ENCODE peak calls at places on chromosome 19, in four cellular contexts. W is vagina, J is K562, D is breast epithelium. K is an unnamed sample. For H3K4me1, the result is how much of the 10 kb centered on the place peaks cover.

GRCh38 chr19:13817615-13818371 is 22.6 kb downstream of the ZSWIM4 start:
- DNase-seq in W (no peak), J (peak), D (no peak), K (peak)

GRCh38 chr19:48445256-48445605 is 552 bp upstream of the GRWD1 start:
- DNase-seq in W (no peak), J (peak), D (no peak), K (no peak)

GRCh38 chr19:2212861-2213711 is 23.0 kb downstream of the PLEKHJ1 start:
- DNase-seq in W (no peak), J (no peak), D (no peak), K (no peak)

GRCh38 chr19:43777163-43777700 is 3.5 kb downstream of the KCNN4 start:
- DNase-seq in W (no peak), J (peak), D (no peak), K (peak)

GRCh38 chr19:14479985-14480694 is 5.0 kb upstream of the PTGER1 start:
- DNase-seq in W (no peak), J (peak), D (no peak), K (peak)

GRCh38 chr19:48468806-48469055 is 438 bp upstream of the CYTH2 start:
- DNase-seq in W (no peak), J (no peak), D (no peak), K (no peak)

GRCh38 chr19:56899943-56900342 is 59.4 kb upstream of the PEG3 start:
- DNase-seq in W (no peak), J (no peak), D (no peak), K (no peak)

GRCh38 chr19:54137114-54137912 is at the start of gene CNOT3:
- DNase-seq in W (peak), J (peak), D (peak), K (peak)

GRCh38 chr19:12721656-12722565 is 1.8 kb downstream of the TNPO2 start:
- DNase-seq in W (no peak), J (peak), D (peak), K (peak)

GRCh38 chr19:7152568-7152967 is 83.1 kb downstream of the ZNF557 start:
- DNase-seq in W (no peak), J (no peak), D (no peak), K (no peak)

GRCh38 chr19:43532571-43532961 is 422 bp upstream of the ZNF575 start:
- DNase-seq in W (no peak), J (no peak), D (peak), K (peak)

GRCh38 chr19:42683917-42684513 is 56.3 kb downstream of the PSG3 start:
- DNase-seq in W (no peak), J (peak), D (no peak), K (no peak)

GRCh38 chr19:54159352-54160181 is at the start of gene LENG1:
- DNase-seq in W (peak), J (peak), D (peak), K (peak)

GRCh38 chr19:13827656-13828055 is 32.4 kb downstream of the ZSWIM4 start:
- DNase-seq in W (peak), J (no peak), D (no peak), K (no peak)

GRCh38 chr19:48329167-48329891 is 4.0 kb downstream of the EMP3 start:
- DNase-seq in W (no peak), J (peak), D (no peak), K (no peak)

GRCh38 chr19:55146648-55147218 is 2.3 kb downstream of the TNNT1 start:
- DNase-seq in W (no peak), J (peak), D (no peak), K (no peak)

GRCh38 chr19:3458595-3459284 is 21.6 kb downstream of the SMIM24 start:
- DNase-seq in W (no peak), J (peak), D (no peak), K (no peak)

GRCh38 chr19:12913011-12913561 is 6.0 kb downstream of the SYCE2 start:
- DNase-seq in W (no peak), J (no peak), D (peak), K (no peak)

GRCh38 chr19:33282036-33282686 is 20.2 kb downstream of the CEBPA start:
- DNase-seq in W (no peak), J (no peak), D (no peak), K (no peak)

GRCh38 chr19:11783767-11784166 is 14.6 kb upstream of the ZNF491 start:
- DNase-seq in W (no peak), J (no peak), D (no peak), K (no peak)

GRCh38 chr19:46134527-46134926 is 10.0 kb upstream of the IGFL3 start:
- DNase-seq in W (no peak), J (no peak), D (no peak), K (no peak)

GRCh38 chr19:8020681-8021080 is 15.2 kb upstream of the ELAVL1 start:
- DNase-seq in W (no peak), J (no peak), D (no peak), K (no peak)

GRCh38 chr19:21694171-21694906 is 73.0 kb downstream of the ZNF100 start:
- DNase-seq in W (no peak), J (peak), D (no peak), K (no peak)

GRCh38 chr19:32649751-32650150 is 25.2 kb downstream of the ANKRD27 start:
- DNase-seq in W (no peak), J (no peak), D (no peak), K (no peak)

GRCh38 chr19:7550987-7551761 is 15.7 kb downstream of the PNPLA6 start:
- DNase-seq in W (no peak), J (peak), D (no peak), K (no peak)

GRCh38 chr19:15464394-15465385 is at the start of gene RASAL3:
- DNase-seq in W (no peak), J (no peak), D (no peak), K (peak)

GRCh38 chr19:6761053-6761676 is 6.1 kb downstream of the SH2D3A start:
- DNase-seq in W (no peak), J (peak), D (no peak), K (no peak)

GRCh38 chr19:50912102-50912599 is 956 bp upstream of the KLK4 start:
- DNase-seq in W (no peak), J (no peak), D (no peak), K (no peak)

GRCh38 chr19:52742516-52742915 is 7.7 kb upstream of the ZNF611 start:
- DNase-seq in W (no peak), J (no peak), D (no peak), K (no peak)

GRCh38 chr19:3586707-3587346 is 1.5 kb downstream of the GIPC3 start:
- DNase-seq in W (no peak), J (no peak), D (no peak), K (no peak)

GRCh38 chr19:8611890-8612806 is 1.6 kb upstream of the ADAMTS10 start:
- DNase-seq in W (no peak), J (no peak), D (no peak), K (no peak)

GRCh38 chr19:12837225-12837624 is 1.1 kb upstream of the MAST1 start:
- DNase-seq in W (no peak), J (peak), D (no peak), K (no peak)

GRCh38 chr19:18279266-18279515 is 2.2 kb downstream of the JUND start:
- DNase-seq in W (peak), J (no peak), D (no peak), K (no peak)
- TF ChIP-seq CTCF in W (no peak), J (no peak), D (no peak), K (no peak)

GRCh38 chr19:5026706-5027273 is 57.9 kb downstream of the KDM4B start:
- DNase-seq in W (no peak), J (no peak), D (no peak), K (peak)
- H3K4me1 ChIP-seq in W (half or more), J (half or more), D (under half), K (under half)

GRCh38 chr19:1017115-1017905 is 3.6 kb downstream of the TMEM259 start:
- DNase-seq in W (no peak), J (peak), D (no peak), K (peak)

GRCh38 chr19:1017906-1018305 is 3.0 kb downstream of the TMEM259 start:
- DNase-seq in W (no peak), J (no peak), D (no peak), K (peak)

GRCh38 chr19:1015782-1016646 is 4.9 kb downstream of the TMEM259 start:
- DNase-seq in W (no peak), J (no peak), D (no peak), K (no peak)

GRCh38 chr19:1015061-1015781 is 5.7 kb downstream of the TMEM259 start:
- DNase-seq in W (no peak), J (no peak), D (no peak), K (no peak)

GRCh38 chr19:1016647-1017114 is 4.2 kb downstream of the TMEM259 start:
- DNase-seq in W (no peak), J (no peak), D (no peak), K (peak)
- TF ChIP-seq POLR2AphosphoS5 in W (peak), J (no peak), D (no peak), K (peak)

DNA sequence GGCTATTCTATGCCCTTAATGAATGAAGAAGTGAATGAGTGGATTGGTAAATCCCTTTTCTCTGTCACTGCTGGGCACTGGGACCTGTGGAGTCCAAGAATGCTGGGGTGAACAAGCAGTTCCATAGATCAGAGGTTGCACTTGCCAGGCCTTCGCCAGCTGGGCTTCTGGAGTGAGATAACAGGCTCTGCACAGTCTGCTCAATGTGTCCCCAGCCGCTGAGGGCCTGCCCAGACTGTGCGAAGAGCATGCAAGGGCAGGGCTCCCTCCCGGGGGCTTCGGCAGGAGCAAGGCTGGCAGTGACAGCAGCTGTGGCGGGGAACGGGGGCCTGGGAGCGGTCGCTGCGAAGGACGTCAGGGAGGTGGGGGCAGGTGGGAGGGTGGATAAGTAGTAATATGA is 51.3 kb downstream of the ZNF536 start:
- DNase-seq in W (no peak), J (no peak), D (no peak), K (no peak)
- TF ChIP-seq CTCF in W (no peak), J (no peak), D (no peak), K (no peak)

GRCh38 chr19:47228937-47229673 is 1.9 kb downstream of the BBC3 start:
- DNase-seq in W (no peak), J (no peak), D (no peak), K (no peak)
- H3K4me1 ChIP-seq in W (half or more), J (half or more), D (under half), K (half or more)

GRCh38 chr19:49808762-49809154 is 4.3 kb downstream of the FUZ start:
- DNase-seq in W (no peak), J (peak), D (peak), K (peak)
- TF ChIP-seq POLR2AphosphoS5 in W (peak), J (no peak), D (peak), K (no peak)

GRCh38 chr19:40778045-40778864 is at the start of gene RAB4B:
- DNase-seq in W (peak), J (peak), D (peak), K (peak)
- TF ChIP-seq CTCF in W (no peak), J (no peak), D (peak), K (peak)

DNA sequence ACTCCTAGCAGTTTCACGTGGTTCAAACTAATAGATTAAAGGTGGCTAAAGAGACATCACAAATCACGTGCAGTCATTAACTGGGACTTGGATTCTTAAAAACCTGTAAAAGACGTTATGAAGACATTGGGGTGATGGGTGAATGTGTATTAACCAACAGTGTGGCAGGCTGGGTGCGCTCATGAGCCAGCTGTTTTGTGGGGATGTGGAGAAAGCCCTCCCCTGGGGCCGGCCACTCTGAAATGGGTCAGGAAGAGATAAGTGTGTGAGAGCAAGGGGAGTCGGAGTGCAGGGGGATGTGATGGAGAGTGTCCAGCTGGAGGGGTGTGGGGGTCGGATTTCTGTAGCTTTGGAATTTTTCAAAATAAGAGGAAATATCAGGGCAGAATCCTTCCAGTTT is 10.4 kb downstream of the UPF1 start:
- DNase-seq in W (no peak), J (no peak), D (no peak), K (no peak)
- H3K4me1 ChIP-seq in W (half or more), J (under half), D (under half), K (half or more)

GRCh38 chr19:16564842-16565241 is 7.4 kb downstream of the SLC35E1 start:
- DNase-seq in W (no peak), J (peak), D (no peak), K (no peak)
- TF ChIP-seq POLR2AphosphoS5 in W (no peak), J (no peak), D (no peak), K (no peak)

DNA sequence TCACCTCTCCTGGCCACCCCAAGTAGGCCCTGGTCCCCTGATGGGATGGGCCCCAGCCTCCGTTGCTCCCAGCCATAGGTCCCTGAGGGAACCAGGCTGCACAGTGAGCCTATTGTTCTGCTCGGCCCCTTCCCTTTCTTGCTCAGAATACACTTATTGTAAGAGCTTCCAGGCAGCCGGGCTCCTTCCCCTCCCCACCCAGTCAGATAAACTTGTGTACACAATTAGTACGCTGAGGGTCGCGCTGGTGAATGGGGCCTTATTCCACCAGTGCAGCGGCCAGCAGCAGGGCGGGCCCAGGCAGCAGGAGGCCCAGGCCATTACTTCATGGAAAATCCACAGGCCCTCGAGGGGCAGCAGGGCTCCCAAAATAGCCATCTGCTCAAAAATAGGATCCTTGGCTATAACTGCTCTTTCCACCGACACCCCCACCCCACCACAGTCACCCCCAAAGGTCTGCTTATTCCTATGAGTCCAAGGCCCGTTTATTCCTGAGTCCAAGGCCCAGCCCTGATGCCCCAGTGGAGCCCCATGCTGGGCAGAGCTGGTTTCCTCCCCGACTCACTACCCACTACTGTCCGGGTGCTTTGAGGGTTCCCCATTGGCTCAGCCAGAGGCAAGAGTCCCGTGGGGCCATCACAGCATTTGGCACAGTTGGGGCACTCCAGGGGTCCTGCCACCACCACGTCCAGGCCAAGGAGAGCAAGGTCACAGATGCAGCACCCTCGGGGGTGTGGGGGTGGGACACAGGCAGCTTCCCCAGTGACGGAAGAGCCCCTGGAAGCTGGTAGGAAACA is 22.1 kb downstream of the CAPN12 start:
- DNase-seq in W (no peak), J (no peak), D (no peak), K (no peak)
- TF ChIP-seq CTCF in W (no peak), J (no peak), D (no peak), K (no peak)